ENCODE peak calls at places on chromosomes 16 and 17, in ten cellular contexts. One of them, this sample, is unnamed.

GRCh38 chr16:88306860-88307545 is 75.8 kb upstream of the ZNF469 start:
- DNase-seq in ascending aorta: no peak
- DNase-seq in cardiac muscle cell: peak; percentile 96
- DNase-seq in prostate gland: no peak
- DNase-seq in thoracic aorta: no peak
- DNase-seq in spleen: no peak
- DNase-seq in CD8-positive, alpha-beta T cell: no peak
- DNase-seq in tibial artery: no peak
- DNase-seq in fibroblast of lung: peak; percentile 93
- DNase-seq in A549: no peak
- DNase-seq in this sample: no peak

GRCh38 chr16:53509906-53510703 is 7.1 kb upstream of the AKTIP start:
- DNase-seq in cardiac muscle cell: peak; percentile 82
- DNase-seq in spleen: peak; percentile 89
- DNase-seq in thoracic aorta: peak; percentile 35
- DNase-seq in ascending aorta: peak; percentile 80
- DNase-seq in prostate gland: peak; percentile 47
- DNase-seq in tibial artery: peak; percentile 62
- DNase-seq in fibroblast of lung: peak; percentile 71
- DNase-seq in CD8-positive, alpha-beta T cell: no peak
- DNase-seq in A549: peak; percentile 64
- DNase-seq in this sample: no peak

GRCh38 chr17:73156166-73156840 is 8.5 kb upstream of the SSTR2 start:
- DNase-seq in fibroblast of lung: peak; percentile 67
- DNase-seq in tibial artery: peak; percentile 74
- DNase-seq in spleen: peak; percentile 89
- DNase-seq in thoracic aorta: no peak
- DNase-seq in A549: peak; percentile 66
- DNase-seq in cardiac muscle cell: peak; percentile 82
- DNase-seq in ascending aorta: peak; percentile 72
- DNase-seq in CD8-positive, alpha-beta T cell: peak; percentile 19
- DNase-seq in prostate gland: peak; percentile 33
- DNase-seq in this sample: no peak

GRCh38 chr16:88120812-88121211 is 169.6 kb downstream of the BANP start:
- DNase-seq in prostate gland: no peak
- DNase-seq in ascending aorta: no peak
- DNase-seq in thoracic aorta: no peak
- DNase-seq in spleen: no peak
- DNase-seq in A549: no peak
- DNase-seq in tibial artery: no peak
- DNase-seq in fibroblast of lung: no peak
- DNase-seq in cardiac muscle cell: no peak
- DNase-seq in CD8-positive, alpha-beta T cell: no peak
- DNase-seq in this sample: no peak

GRCh38 chr17:40703652-40704051 is at the start of gene KRT24:
- DNase-seq in tibial artery: no peak
- DNase-seq in CD8-positive, alpha-beta T cell: no peak
- DNase-seq in spleen: no peak
- DNase-seq in fibroblast of lung: no peak
- DNase-seq in A549: no peak
- DNase-seq in cardiac muscle cell: no peak
- DNase-seq in prostate gland: no peak
- DNase-seq in ascending aorta: no peak
- DNase-seq in thoracic aorta: no peak
- DNase-seq in this sample: no peak

GRCh38 chr16:78919852-78920251 is 680.7 kb downstream of the MAF start:
- DNase-seq in CD8-positive, alpha-beta T cell: no peak
- DNase-seq in cardiac muscle cell: no peak
- DNase-seq in thoracic aorta: no peak
- DNase-seq in tibial artery: no peak
- DNase-seq in A549: no peak
- DNase-seq in ascending aorta: no peak
- DNase-seq in prostate gland: no peak
- DNase-seq in fibroblast of lung: no peak
- DNase-seq in spleen: no peak
- DNase-seq in this sample: no peak

GRCh38 chr16:23504453-23505179 is 5.7 kb downstream of the GGA2 start:
- DNase-seq in ascending aorta: peak; percentile 83
- DNase-seq in thoracic aorta: peak; percentile 59
- DNase-seq in spleen: peak; percentile 86
- DNase-seq in cardiac muscle cell: peak; percentile 88
- DNase-seq in A549: peak; percentile 71
- DNase-seq in tibial artery: peak; percentile 65
- DNase-seq in fibroblast of lung: peak; percentile 86
- DNase-seq in CD8-positive, alpha-beta T cell: peak; percentile 52
- DNase-seq in prostate gland: no peak
- DNase-seq in this sample: peak; percentile 88

GRCh38 chr17:64217249-64217652 is 45.8 kb downstream of the TEX2 start:
- DNase-seq in thoracic aorta: no peak
- DNase-seq in A549: no peak
- DNase-seq in ascending aorta: no peak
- DNase-seq in CD8-positive, alpha-beta T cell: no peak
- DNase-seq in cardiac muscle cell: no peak
- DNase-seq in prostate gland: no peak
- DNase-seq in spleen: no peak
- DNase-seq in fibroblast of lung: no peak
- DNase-seq in tibial artery: no peak
- DNase-seq in this sample: no peak

GRCh38 chr17:75295220-75296158 is 6.3 kb upstream of the SLC25A19 start:
- DNase-seq in thoracic aorta: no peak
- DNase-seq in prostate gland: no peak
- DNase-seq in ascending aorta: no peak
- DNase-seq in fibroblast of lung: no peak
- DNase-seq in CD8-positive, alpha-beta T cell: no peak
- DNase-seq in tibial artery: no peak
- DNase-seq in cardiac muscle cell: no peak
- DNase-seq in A549: no peak
- DNase-seq in spleen: no peak
- DNase-seq in this sample: no peak
- H3K27ac ChIP-seq in thoracic aorta: peak overlapping the region; percentile 53
- H3K27ac ChIP-seq in prostate gland: no peak overlapping the region
- H3K27ac ChIP-seq in ascending aorta: peak overlapping the region; percentile 34
- H3K27ac ChIP-seq in fibroblast of lung: no peak overlapping the region
- H3K27ac ChIP-seq in CD8-positive, alpha-beta T cell: no peak overlapping the region
- H3K27ac ChIP-seq in tibial artery: no peak overlapping the region
- H3K27ac ChIP-seq in cardiac muscle cell: peak overlapping the region; percentile 38
- H3K27ac ChIP-seq in A549: no peak overlapping the region
- H3K27ac ChIP-seq in spleen: peak overlapping the region; percentile 91
- H3K27ac ChIP-seq in this sample: no peak overlapping the region

GRCh38 chr17:57586099-57586702 is 158.9 kb downstream of the CCDC182 start:
- DNase-seq in prostate gland: no peak
- DNase-seq in tibial artery: no peak
- DNase-seq in spleen: no peak
- DNase-seq in thoracic aorta: no peak
- DNase-seq in cardiac muscle cell: no peak
- DNase-seq in CD8-positive, alpha-beta T cell: no peak
- DNase-seq in ascending aorta: no peak
- DNase-seq in fibroblast of lung: no peak
- DNase-seq in A549: no peak
- DNase-seq in this sample: no peak

GRCh38 chr17:57587201-57587870 is 157.8 kb downstream of the CCDC182 start:
- DNase-seq in ascending aorta: no peak
- DNase-seq in A549: no peak
- DNase-seq in CD8-positive, alpha-beta T cell: no peak
- DNase-seq in cardiac muscle cell: no peak
- DNase-seq in spleen: peak; percentile 48
- DNase-seq in prostate gland: no peak
- DNase-seq in fibroblast of lung: no peak
- DNase-seq in tibial artery: no peak
- DNase-seq in thoracic aorta: no peak
- DNase-seq in this sample: no peak

GRCh38 chr17:57585341-57586098 is 159.6 kb downstream of the CCDC182 start:
- DNase-seq in ascending aorta: peak; percentile 70
- DNase-seq in CD8-positive, alpha-beta T cell: no peak
- DNase-seq in prostate gland: no peak
- DNase-seq in spleen: no peak
- DNase-seq in A549: no peak
- DNase-seq in fibroblast of lung: no peak
- DNase-seq in thoracic aorta: no peak
- DNase-seq in cardiac muscle cell: no peak
- DNase-seq in tibial artery: no peak
- DNase-seq in this sample: no peak

GRCh38 chr17:57582881-57583756 is 162.0 kb downstream of the CCDC182 start:
- DNase-seq in fibroblast of lung: no peak
- DNase-seq in cardiac muscle cell: no peak
- DNase-seq in prostate gland: peak; percentile 48
- DNase-seq in spleen: no peak
- DNase-seq in CD8-positive, alpha-beta T cell: no peak
- DNase-seq in tibial artery: no peak
- DNase-seq in ascending aorta: no peak
- DNase-seq in thoracic aorta: no peak
- DNase-seq in A549: no peak
- DNase-seq in this sample: no peak

DNA sequence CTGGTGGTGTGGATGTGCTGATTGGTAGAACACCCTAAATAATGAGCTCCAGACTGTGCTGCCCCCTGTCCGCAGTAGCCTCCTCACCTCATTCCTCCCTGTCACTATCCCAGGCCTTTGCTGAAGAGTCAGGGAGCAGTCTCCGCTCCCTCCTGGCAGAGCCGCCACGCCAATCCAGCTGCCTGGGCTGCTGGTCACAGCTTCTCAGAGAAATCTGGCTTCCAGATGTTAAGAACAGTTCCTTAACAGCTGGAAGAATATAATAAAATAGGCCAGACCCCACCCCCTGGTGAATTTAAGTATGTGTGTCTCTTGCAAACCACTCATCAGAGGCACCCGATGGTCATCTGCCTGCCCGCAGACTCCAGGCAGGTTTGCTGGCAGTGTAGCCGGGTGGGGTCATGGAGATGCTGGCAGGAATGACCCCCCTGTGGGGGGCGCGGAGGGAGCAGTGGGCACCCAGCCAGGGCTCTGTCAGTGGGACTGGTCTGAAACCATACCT is 161.0 kb downstream of the CCDC182 start:
- DNase-seq in tibial artery: no peak
- DNase-seq in CD8-positive, alpha-beta T cell: no peak
- DNase-seq in spleen: no peak
- DNase-seq in prostate gland: no peak
- DNase-seq in fibroblast of lung: peak; percentile 64
- DNase-seq in ascending aorta: no peak
- DNase-seq in A549: no peak
- DNase-seq in cardiac muscle cell: peak; percentile 13
- DNase-seq in thoracic aorta: no peak
- DNase-seq in this sample: no peak
- TF ChIP-seq CTCF in tibial artery: no peak
- TF ChIP-seq CTCF in CD8-positive, alpha-beta T cell: no peak
- TF ChIP-seq CTCF in spleen: no peak
- TF ChIP-seq CTCF in prostate gland: no peak
- TF ChIP-seq CTCF in fibroblast of lung: no peak
- TF ChIP-seq CTCF in ascending aorta: no peak
- TF ChIP-seq CTCF in A549: no peak
- TF ChIP-seq CTCF in cardiac muscle cell: no peak
- TF ChIP-seq CTCF in thoracic aorta: no peak
- TF ChIP-seq CTCF in this sample: no peak

DNA sequence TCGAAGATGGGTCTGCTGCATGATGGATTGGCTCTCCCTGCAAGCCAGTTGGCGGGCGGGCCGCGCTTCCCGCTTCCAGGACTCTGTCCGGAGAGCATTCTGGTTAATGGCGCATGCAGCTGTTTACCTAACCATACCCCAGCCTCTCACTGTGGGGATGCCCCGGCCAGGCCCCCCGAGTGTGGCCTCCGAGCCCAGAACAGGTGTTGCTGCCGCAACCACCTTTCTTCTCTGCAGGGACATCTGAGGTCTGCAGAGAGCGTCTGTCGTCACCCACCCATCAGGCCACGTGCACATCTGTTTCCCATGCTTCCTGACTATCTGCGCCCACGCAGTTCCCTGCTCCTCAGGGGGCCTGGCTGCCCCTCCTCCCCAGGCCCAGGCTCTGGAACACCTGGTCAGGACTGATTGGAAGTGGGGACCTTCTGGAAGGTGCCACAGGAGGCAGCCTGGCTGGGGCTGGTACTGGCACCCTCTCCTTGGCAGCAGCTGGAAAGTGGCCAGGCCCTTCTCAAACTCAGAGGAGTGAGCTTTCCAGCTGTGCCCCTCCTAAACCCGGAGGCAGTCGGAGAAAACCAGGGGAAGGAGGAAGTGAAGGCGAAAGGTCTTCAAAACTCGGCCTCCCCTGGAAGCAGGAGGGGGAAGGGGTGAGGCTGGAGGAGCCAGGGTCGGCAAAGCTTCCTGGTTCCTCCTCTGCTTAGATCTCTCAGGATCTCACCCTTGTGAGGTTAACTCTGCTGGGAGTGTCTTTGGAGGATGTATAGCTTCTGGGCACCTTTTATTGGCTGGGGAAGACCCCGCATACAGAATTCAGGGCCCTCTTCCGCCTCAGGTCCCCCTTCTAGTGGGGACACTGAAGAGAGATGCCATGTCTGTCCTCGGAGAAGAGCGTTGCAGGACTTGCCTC is 64.5 kb upstream of the CIBAR2 start:
- DNase-seq in prostate gland: no peak
- DNase-seq in tibial artery: no peak
- DNase-seq in cardiac muscle cell: no peak
- DNase-seq in spleen: no peak
- DNase-seq in thoracic aorta: no peak
- DNase-seq in A549: no peak
- DNase-seq in ascending aorta: no peak
- DNase-seq in fibroblast of lung: no peak
- DNase-seq in CD8-positive, alpha-beta T cell: no peak
- DNase-seq in this sample: no peak
- H3K4me1 ChIP-seq in prostate gland: peaks cover 4% of the 10 kb centered on the region
- H3K4me1 ChIP-seq in tibial artery: peaks cover 25% of the 10 kb centered on the region
- H3K4me1 ChIP-seq in cardiac muscle cell: peaks cover 38% of the 10 kb centered on the region
- H3K4me1 ChIP-seq in spleen: peaks cover 76% of the 10 kb centered on the region
- H3K4me1 ChIP-seq in thoracic aorta: no peaks in the 10 kb centered on the region
- H3K4me1 ChIP-seq in A549: peaks cover 36% of the 10 kb centered on the region
- H3K4me1 ChIP-seq in ascending aorta: peaks cover 1% of the 10 kb centered on the region
- H3K4me1 ChIP-seq in fibroblast of lung: peaks cover 22% of the 10 kb centered on the region
- H3K4me1 ChIP-seq in CD8-positive, alpha-beta T cell: no peaks in the 10 kb centered on the region
- H3K4me1 ChIP-seq in this sample: peaks cover 21% of the 10 kb centered on the region

GRCh38 chr17:37315601-37316000 is 60.2 kb upstream of the C17orf78 start:
- DNase-seq in CD8-positive, alpha-beta T cell: no peak
- DNase-seq in A549: no peak
- DNase-seq in spleen: no peak
- DNase-seq in ascending aorta: no peak
- DNase-seq in cardiac muscle cell: no peak
- DNase-seq in fibroblast of lung: no peak
- DNase-seq in prostate gland: no peak
- DNase-seq in thoracic aorta: no peak
- DNase-seq in tibial artery: no peak
- DNase-seq in this sample: no peak

GRCh38 chr17:37309051-37309450 is 66.7 kb upstream of the C17orf78 start:
- DNase-seq in fibroblast of lung: no peak
- DNase-seq in A549: no peak
- DNase-seq in ascending aorta: no peak
- DNase-seq in prostate gland: no peak
- DNase-seq in CD8-positive, alpha-beta T cell: no peak
- DNase-seq in cardiac muscle cell: no peak
- DNase-seq in thoracic aorta: no peak
- DNase-seq in tibial artery: no peak
- DNase-seq in spleen: no peak
- DNase-seq in this sample: peak; percentile 49

GRCh38 chr17:37310940-37311339 is 64.8 kb upstream of the C17orf78 start:
- DNase-seq in A549: no peak
- DNase-seq in prostate gland: no peak
- DNase-seq in tibial artery: no peak
- DNase-seq in CD8-positive, alpha-beta T cell: no peak
- DNase-seq in thoracic aorta: no peak
- DNase-seq in fibroblast of lung: no peak
- DNase-seq in spleen: no peak
- DNase-seq in ascending aorta: no peak
- DNase-seq in cardiac muscle cell: no peak
- DNase-seq in this sample: no peak

GRCh38 chr17:37317867-37318266 is 57.9 kb upstream of the C17orf78 start:
- DNase-seq in CD8-positive, alpha-beta T cell: no peak
- DNase-seq in A549: no peak
- DNase-seq in cardiac muscle cell: no peak
- DNase-seq in fibroblast of lung: no peak
- DNase-seq in spleen: no peak
- DNase-seq in thoracic aorta: no peak
- DNase-seq in prostate gland: no peak
- DNase-seq in ascending aorta: no peak
- DNase-seq in tibial artery: no peak
- DNase-seq in this sample: no peak

DNA sequence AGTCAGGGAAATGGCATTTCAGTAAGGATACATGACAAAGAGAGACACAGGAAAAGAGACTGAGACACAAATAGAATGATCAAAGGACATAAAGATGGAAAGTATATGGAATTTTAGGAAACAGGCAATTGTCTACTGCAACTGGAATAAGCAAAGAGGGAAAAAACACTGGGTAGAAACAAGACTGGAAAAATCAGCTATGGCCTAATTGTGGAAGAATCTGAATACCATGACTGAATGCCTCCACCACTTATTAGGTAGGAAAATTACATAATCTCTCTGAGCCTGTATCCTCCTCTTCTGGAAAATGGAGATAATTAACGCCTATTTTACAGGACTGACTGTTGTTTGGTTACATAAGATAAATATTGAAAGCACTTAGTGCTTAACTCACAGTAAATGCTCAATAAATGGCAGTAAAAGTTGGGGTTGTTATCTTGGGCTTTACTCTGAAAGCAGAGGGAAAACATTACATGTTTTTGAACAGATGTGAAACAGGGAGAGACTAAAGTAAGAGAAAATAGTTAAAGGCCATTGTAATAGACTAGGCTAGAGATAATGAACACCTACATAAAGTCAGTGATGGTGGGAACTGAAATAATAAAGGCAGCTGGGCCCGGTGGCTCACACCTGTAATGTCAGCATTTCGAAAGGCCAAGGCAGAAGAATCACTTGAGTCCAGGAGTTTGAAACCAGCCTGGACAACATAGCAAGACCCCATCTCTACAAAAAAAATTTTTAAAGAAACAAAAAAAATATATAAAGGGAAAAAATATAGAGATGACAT is 63.5 kb upstream of the C17orf78 start:
- DNase-seq in spleen: no peak
- DNase-seq in ascending aorta: no peak
- DNase-seq in prostate gland: no peak
- DNase-seq in cardiac muscle cell: no peak
- DNase-seq in tibial artery: no peak
- DNase-seq in CD8-positive, alpha-beta T cell: no peak
- DNase-seq in thoracic aorta: no peak
- DNase-seq in fibroblast of lung: no peak
- DNase-seq in A549: no peak
- DNase-seq in this sample: no peak
- H3K27ac ChIP-seq in spleen: no peak overlapping the region
- H3K27ac ChIP-seq in ascending aorta: no peak overlapping the region
- H3K27ac ChIP-seq in prostate gland: no peak overlapping the region
- H3K27ac ChIP-seq in cardiac muscle cell: no peak overlapping the region
- H3K27ac ChIP-seq in tibial artery: no peak overlapping the region
- H3K27ac ChIP-seq in CD8-positive, alpha-beta T cell: no peak overlapping the region
- H3K27ac ChIP-seq in thoracic aorta: no peak overlapping the region
- H3K27ac ChIP-seq in fibroblast of lung: no peak overlapping the region
- H3K27ac ChIP-seq in A549: no peak overlapping the region
- H3K27ac ChIP-seq in this sample: no peak overlapping the region